ENCODE peak calls at places on chromosomes 2 and 18, in nine cellular contexts. One of them, this sample, is unnamed.

GRCh38 chr18:63138469-63139340 is 180.9 kb downstream of the BCL2 start:
- DNase-seq in occipital lobe: no peak
- DNase-seq in astrocyte: no peak
- DNase-seq in Right ventricle myocardium inferior: no peak
- DNase-seq in Calu3: no peak
- DNase-seq in HepG2: no peak
- DNase-seq in DMS53: peak
- DNase-seq in NT2/D1: peak
- DNase-seq in cardiac muscle cell: no peak
- DNase-seq in this sample: no peak

GRCh38 chr2:195296490-195296889 is 360.5 kb upstream of the SLC39A10 start:
- DNase-seq in occipital lobe: no peak
- DNase-seq in astrocyte: no peak
- DNase-seq in Right ventricle myocardium inferior: no peak
- DNase-seq in Calu3: no peak
- DNase-seq in HepG2: no peak
- DNase-seq in DMS53: no peak
- DNase-seq in NT2/D1: no peak
- DNase-seq in cardiac muscle cell: no peak
- DNase-seq in this sample: no peak

GRCh38 chr18:35905436-35905835 is 67.0 kb upstream of the RMP24 start:
- DNase-seq in occipital lobe: no peak
- DNase-seq in astrocyte: no peak
- DNase-seq in Right ventricle myocardium inferior: no peak
- DNase-seq in Calu3: no peak
- DNase-seq in HepG2: no peak
- DNase-seq in DMS53: no peak
- DNase-seq in NT2/D1: no peak
- DNase-seq in cardiac muscle cell: no peak
- DNase-seq in this sample: no peak

GRCh38 chr2:233831861-233832260 is 22.5 kb downstream of the HJURP start:
- DNase-seq in occipital lobe: no peak
- DNase-seq in astrocyte: no peak
- DNase-seq in Right ventricle myocardium inferior: no peak
- DNase-seq in Calu3: no peak
- DNase-seq in HepG2: no peak
- DNase-seq in DMS53: no peak
- DNase-seq in NT2/D1: no peak
- DNase-seq in cardiac muscle cell: no peak
- DNase-seq in this sample: no peak

GRCh38 chr2:127580167-127581049 is 44.9 kb downstream of the MYO7B start:
- DNase-seq in occipital lobe: no peak
- DNase-seq in astrocyte: no peak
- DNase-seq in Right ventricle myocardium inferior: no peak
- DNase-seq in Calu3: no peak
- DNase-seq in HepG2: no peak
- DNase-seq in DMS53: no peak
- DNase-seq in NT2/D1: no peak
- DNase-seq in cardiac muscle cell: no peak
- DNase-seq in this sample: no peak

GRCh38 chr2:240170354-240170735 is 29.9 kb upstream of the OTOS start:
- DNase-seq in occipital lobe: no peak
- DNase-seq in astrocyte: no peak
- DNase-seq in Right ventricle myocardium inferior: no peak
- DNase-seq in Calu3: no peak
- DNase-seq in HepG2: no peak
- DNase-seq in DMS53: no peak
- DNase-seq in NT2/D1: no peak
- DNase-seq in cardiac muscle cell: no peak
- DNase-seq in this sample: no peak

GRCh38 chr2:170224692-170225091 is 46.7 kb downstream of the MYO3B start:
- DNase-seq in occipital lobe: no peak
- DNase-seq in astrocyte: no peak
- DNase-seq in Right ventricle myocardium inferior: no peak
- DNase-seq in Calu3: no peak
- DNase-seq in HepG2: no peak
- DNase-seq in DMS53: peak
- DNase-seq in NT2/D1: no peak
- DNase-seq in cardiac muscle cell: peak
- DNase-seq in this sample: no peak

GRCh38 chr2:96396587-96396986 is 61.0 kb downstream of the NCAPH start:
- DNase-seq in occipital lobe: no peak
- DNase-seq in astrocyte: no peak
- DNase-seq in Right ventricle myocardium inferior: no peak
- DNase-seq in Calu3: no peak
- DNase-seq in HepG2: no peak
- DNase-seq in DMS53: no peak
- DNase-seq in NT2/D1: no peak
- DNase-seq in cardiac muscle cell: no peak
- DNase-seq in this sample: peak

GRCh38 chr2:160608525-160609085 is 115.0 kb upstream of the RBMS1 start:
- DNase-seq in occipital lobe: no peak
- DNase-seq in astrocyte: no peak
- DNase-seq in Right ventricle myocardium inferior: no peak
- DNase-seq in Calu3: no peak
- DNase-seq in HepG2: no peak
- DNase-seq in DMS53: no peak
- DNase-seq in NT2/D1: no peak
- DNase-seq in cardiac muscle cell: no peak
- DNase-seq in this sample: no peak

GRCh38 chr18:34048423-34048822 is 176.3 kb downstream of the NOL4 start:
- DNase-seq in occipital lobe: peak
- DNase-seq in astrocyte: no peak
- DNase-seq in Right ventricle myocardium inferior: no peak
- DNase-seq in Calu3: no peak
- DNase-seq in HepG2: no peak
- DNase-seq in DMS53: peak
- DNase-seq in NT2/D1: no peak
- DNase-seq in cardiac muscle cell: no peak
- DNase-seq in this sample: no peak

GRCh38 chr2:8794923-8795825 is 42.2 kb downstream of the KIDINS220 start:
- DNase-seq in occipital lobe: no peak
- DNase-seq in astrocyte: peak
- DNase-seq in Right ventricle myocardium inferior: no peak
- DNase-seq in Calu3: no peak
- DNase-seq in HepG2: no peak
- DNase-seq in DMS53: no peak
- DNase-seq in NT2/D1: no peak
- DNase-seq in cardiac muscle cell: no peak
- DNase-seq in this sample: no peak

GRCh38 chr2:42801388-42801787 is 9.0 kb upstream of the HAAO start:
- DNase-seq in occipital lobe: no peak
- DNase-seq in astrocyte: no peak
- DNase-seq in Right ventricle myocardium inferior: no peak
- DNase-seq in Calu3: no peak
- DNase-seq in HepG2: no peak
- DNase-seq in DMS53: no peak
- DNase-seq in NT2/D1: no peak
- DNase-seq in cardiac muscle cell: no peak
- DNase-seq in this sample: no peak

GRCh38 chr2:16009560-16009959 is 69.2 kb downstream of the MYCN start:
- DNase-seq in occipital lobe: no peak
- DNase-seq in astrocyte: no peak
- DNase-seq in Right ventricle myocardium inferior: no peak
- DNase-seq in Calu3: no peak
- DNase-seq in HepG2: no peak
- DNase-seq in DMS53: no peak
- DNase-seq in NT2/D1: no peak
- DNase-seq in cardiac muscle cell: no peak
- DNase-seq in this sample: no peak

GRCh38 chr2:65678779-65679394 is 246.5 kb upstream of the SPRED2 start:
- DNase-seq in occipital lobe: no peak
- DNase-seq in astrocyte: no peak
- DNase-seq in Right ventricle myocardium inferior: no peak
- DNase-seq in Calu3: no peak
- DNase-seq in HepG2: no peak
- DNase-seq in DMS53: no peak
- DNase-seq in NT2/D1: no peak
- DNase-seq in cardiac muscle cell: no peak
- DNase-seq in this sample: no peak

GRCh38 chr2:95311821-95312542 is 14.8 kb downstream of the KCNIP3 start:
- DNase-seq in occipital lobe: peak
- DNase-seq in astrocyte: no peak
- DNase-seq in Right ventricle myocardium inferior: peak
- DNase-seq in Calu3: no peak
- DNase-seq in HepG2: no peak
- DNase-seq in DMS53: no peak
- DNase-seq in NT2/D1: no peak
- DNase-seq in cardiac muscle cell: no peak
- DNase-seq in this sample: no peak

GRCh38 chr2:46988230-46988629 is 72.6 kb upstream of the MCFD2 start:
- DNase-seq in occipital lobe: no peak
- DNase-seq in astrocyte: no peak
- DNase-seq in Right ventricle myocardium inferior: no peak
- DNase-seq in Calu3: no peak
- DNase-seq in HepG2: no peak
- DNase-seq in DMS53: no peak
- DNase-seq in NT2/D1: no peak
- DNase-seq in cardiac muscle cell: no peak
- DNase-seq in this sample: no peak

GRCh38 chr2:5287558-5288334 is 404.4 kb upstream of the SOX11 start:
- DNase-seq in occipital lobe: no peak
- DNase-seq in astrocyte: peak
- DNase-seq in Right ventricle myocardium inferior: no peak
- DNase-seq in Calu3: no peak
- DNase-seq in HepG2: no peak
- DNase-seq in DMS53: no peak
- DNase-seq in NT2/D1: no peak
- DNase-seq in cardiac muscle cell: no peak
- DNase-seq in this sample: no peak

GRCh38 chr2:230738391-230738811 is 25.8 kb downstream of the CAB39 start:
- DNase-seq in occipital lobe: no peak
- DNase-seq in astrocyte: peak
- DNase-seq in Right ventricle myocardium inferior: no peak
- DNase-seq in Calu3: no peak
- DNase-seq in HepG2: peak
- DNase-seq in DMS53: peak
- DNase-seq in NT2/D1: no peak
- DNase-seq in cardiac muscle cell: no peak
- DNase-seq in this sample: no peak

GRCh38 chr18:80009661-80010550 is 21.5 kb upstream of the TXNL4A start:
- DNase-seq in occipital lobe: peak
- DNase-seq in astrocyte: peak
- DNase-seq in Right ventricle myocardium inferior: peak
- DNase-seq in Calu3: no peak
- DNase-seq in HepG2: no peak
- DNase-seq in DMS53: peak
- DNase-seq in NT2/D1: no peak
- DNase-seq in cardiac muscle cell: no peak
- DNase-seq in this sample: no peak

GRCh38 chr2:55618649-55619055 is 1.2 kb upstream of the PPP4R3B start:
- DNase-seq in occipital lobe: peak
- DNase-seq in astrocyte: peak
- DNase-seq in Right ventricle myocardium inferior: peak
- DNase-seq in Calu3: peak
- DNase-seq in HepG2: peak
- DNase-seq in DMS53: peak
- DNase-seq in NT2/D1: peak
- DNase-seq in cardiac muscle cell: peak
- DNase-seq in this sample: peak

GRCh38 chr18:79887181-79888000 is 64.1 kb downstream of the SLC66A2 start:
- DNase-seq in occipital lobe: no peak
- DNase-seq in astrocyte: no peak
- DNase-seq in Right ventricle myocardium inferior: peak
- DNase-seq in Calu3: no peak
- DNase-seq in HepG2: no peak
- DNase-seq in DMS53: no peak
- DNase-seq in NT2/D1: no peak
- DNase-seq in cardiac muscle cell: no peak
- DNase-seq in this sample: no peak

GRCh38 chr2:20471148-20471547 is 24.3 kb downstream of the RHOB start:
- DNase-seq in occipital lobe: no peak
- DNase-seq in astrocyte: no peak
- DNase-seq in Right ventricle myocardium inferior: no peak
- DNase-seq in Calu3: no peak
- DNase-seq in HepG2: no peak
- DNase-seq in DMS53: no peak
- DNase-seq in NT2/D1: no peak
- DNase-seq in cardiac muscle cell: no peak
- DNase-seq in this sample: no peak

GRCh38 chr2:160747771-160748170 is 254.2 kb upstream of the RBMS1 start:
- DNase-seq in occipital lobe: no peak
- DNase-seq in astrocyte: peak
- DNase-seq in Right ventricle myocardium inferior: no peak
- DNase-seq in Calu3: peak
- DNase-seq in HepG2: no peak
- DNase-seq in DMS53: peak
- DNase-seq in NT2/D1: no peak
- DNase-seq in cardiac muscle cell: no peak
- DNase-seq in this sample: no peak

This sample was measured in lower leg skin.